ENCODE peak calls at places on chromosome 12, in six cellular contexts. R is fibroblast of lung, D is stomach, A is right lobe of liver, Z is SK-N-SH, L is H1. J is an unnamed sample.

GRCh38 chr12:68481181-68481941 is 129.3 kb upstream of the RAP1B start:
- DNase-seq in R (no peak), D (no peak), A (no peak), Z (no peak), L (no peak), J (no peak)

GRCh38 chr12:120748242-120748641 is 22.6 kb downstream of the ACADS start:
- DNase-seq in R (no peak), D (no peak), A (no peak), Z (no peak), L (no peak), J (no peak)

GRCh38 chr12:20963762-20964161 is 153.3 kb downstream of the SLCO1B3 start:
- DNase-seq in R (no peak), D (no peak), A (no peak), Z (no peak), L (no peak), J (no peak)

GRCh38 chr12:119006749-119007148 is 25.4 kb downstream of the SRRM4 start:
- DNase-seq in R (no peak), D (no peak), A (no peak), Z (peak), L (no peak), J (no peak)

GRCh38 chr12:101939856-101940265 is 62.5 kb downstream of the DRAM1 start:
- DNase-seq in R (peak), D (peak), A (no peak), Z (peak), L (peak), J (no peak)

GRCh38 chr12:104064842-104065441 is 611 bp downstream of the HCFC2 start:
- DNase-seq in R (no peak), D (no peak), A (peak), Z (peak), L (no peak), J (peak)

GRCh38 chr12:78585132-78585531 is 279.4 kb upstream of the SYT1 start:
- DNase-seq in R (no peak), D (no peak), A (no peak), Z (no peak), L (no peak), J (no peak)

GRCh38 chr12:45763381-45763780 is 33.9 kb downstream of the ARID2 start:
- DNase-seq in R (no peak), D (no peak), A (no peak), Z (no peak), L (no peak), J (no peak)

GRCh38 chr12:2629051-2629450 is 165.7 kb upstream of the FKBP4 start:
- DNase-seq in R (no peak), D (no peak), A (no peak), Z (no peak), L (no peak), J (no peak)

GRCh38 chr12:12726543-12727093 is 9.4 kb downstream of the CDKN1B start:
- DNase-seq in R (peak), D (no peak), A (no peak), Z (peak), L (no peak), J (no peak)

GRCh38 chr12:95633049-95633545 is 81.8 kb upstream of the USP44 start:
- DNase-seq in R (peak), D (peak), A (no peak), Z (no peak), L (no peak), J (no peak)

GRCh38 chr12:95848575-95849388 is 10.0 kb upstream of the SNRPF start:
- DNase-seq in R (peak), D (peak), A (no peak), Z (peak), L (no peak), J (no peak)

GRCh38 chr12:127238061-127238460 is 1028.9 kb upstream of the TMEM132C start:
- DNase-seq in R (no peak), D (no peak), A (no peak), Z (no peak), L (no peak), J (no peak)

GRCh38 chr12:26088999-26089398 is 35.8 kb downstream of the BHLHE41 start:
- DNase-seq in R (no peak), D (no peak), A (no peak), Z (no peak), L (no peak), J (no peak)

GRCh38 chr12:108306014-108306501 is 33.1 kb downstream of the CMKLR1 start:
- DNase-seq in R (peak), D (no peak), A (no peak), Z (no peak), L (no peak), J (no peak)

GRCh38 chr12:82527165-82527780 is 159.4 kb upstream of the TMTC2 start:
- DNase-seq in R (peak), D (no peak), A (no peak), Z (peak), L (no peak), J (peak)

GRCh38 chr12:6500466-6500865 is 6.6 kb downstream of the NCAPD2 start:
- DNase-seq in R (no peak), D (no peak), A (no peak), Z (no peak), L (no peak), J (no peak)

GRCh38 chr12:12881495-12881894 is 9.9 kb upstream of the GPRC5A start:
- DNase-seq in R (peak), D (no peak), A (no peak), Z (no peak), L (no peak), J (no peak)

GRCh38 chr12:47361389-47362031 is 281.8 kb upstream of the AMIGO2 start:
- DNase-seq in R (no peak), D (no peak), A (no peak), Z (no peak), L (no peak), J (no peak)

DNA sequence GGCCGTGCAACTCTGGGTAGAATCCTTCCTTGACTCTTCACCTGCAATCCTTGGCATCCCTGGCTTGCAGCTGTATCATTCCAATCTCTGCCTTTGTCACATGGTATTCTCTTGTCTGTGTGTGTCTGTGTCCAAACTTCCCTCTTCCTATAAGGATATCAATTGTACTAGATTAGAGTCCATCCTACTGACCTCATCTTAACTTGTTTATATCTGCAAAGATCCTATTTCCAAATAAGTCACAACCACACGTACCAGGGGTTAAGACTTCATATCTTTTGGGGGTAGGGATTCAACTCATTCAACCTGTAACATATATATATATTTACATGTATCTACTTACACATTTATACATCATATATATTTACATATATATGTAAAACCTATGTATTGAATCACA is 29.6 kb upstream of the RASSF3 start:
- DNase-seq in R (no peak), D (no peak), A (no peak), Z (no peak), L (no peak), J (no peak)
- H3K27ac ChIP-seq in R (no peak), D (no peak), A (no peak), Z (no peak), L (no peak), J (no peak)

GRCh38 chr12:94192506-94192905 is 44.1 kb downstream of the PLXNC1 start:
- DNase-seq in R (no peak), D (no peak), A (no peak), Z (no peak), L (no peak), J (no peak)
- H3K27ac ChIP-seq in R (no peak), D (no peak), A (no peak), Z (no peak), L (no peak), J (no peak)

DNA sequence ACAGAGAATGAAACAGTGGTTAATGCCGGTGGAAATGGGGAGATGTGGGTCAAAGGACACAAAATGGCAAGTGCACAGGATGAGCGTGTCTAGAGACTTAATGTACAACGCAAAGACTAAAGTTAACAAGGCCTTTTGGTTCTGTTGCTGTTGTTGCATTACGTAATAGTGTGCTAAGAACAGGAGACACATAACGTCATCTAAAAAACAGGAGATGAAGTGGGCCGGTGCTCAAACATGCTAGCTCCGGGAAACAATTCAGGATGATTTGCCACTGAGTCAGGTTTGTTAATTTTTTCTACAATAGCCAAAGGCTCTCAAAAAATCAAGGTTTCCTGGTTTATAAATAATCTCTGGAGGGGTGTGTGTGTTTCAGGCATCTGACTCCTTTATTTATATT is 55.5 kb downstream of the ETV6 start:
- DNase-seq in R (peak), D (no peak), A (no peak), Z (no peak), L (no peak), J (no peak)
- H3K27ac ChIP-seq in R (no peak), D (peak), A (no peak), Z (peak), L (no peak), J (peak)

GRCh38 chr12:52147367-52147972 is 44.3 kb downstream of the KRT80 start:
- DNase-seq in R (peak), D (peak), A (peak), Z (peak), L (no peak), J (peak)
- H3K27ac ChIP-seq in R (peak), D (peak), A (peak), Z (no peak), L (peak), J (peak)

DNA sequence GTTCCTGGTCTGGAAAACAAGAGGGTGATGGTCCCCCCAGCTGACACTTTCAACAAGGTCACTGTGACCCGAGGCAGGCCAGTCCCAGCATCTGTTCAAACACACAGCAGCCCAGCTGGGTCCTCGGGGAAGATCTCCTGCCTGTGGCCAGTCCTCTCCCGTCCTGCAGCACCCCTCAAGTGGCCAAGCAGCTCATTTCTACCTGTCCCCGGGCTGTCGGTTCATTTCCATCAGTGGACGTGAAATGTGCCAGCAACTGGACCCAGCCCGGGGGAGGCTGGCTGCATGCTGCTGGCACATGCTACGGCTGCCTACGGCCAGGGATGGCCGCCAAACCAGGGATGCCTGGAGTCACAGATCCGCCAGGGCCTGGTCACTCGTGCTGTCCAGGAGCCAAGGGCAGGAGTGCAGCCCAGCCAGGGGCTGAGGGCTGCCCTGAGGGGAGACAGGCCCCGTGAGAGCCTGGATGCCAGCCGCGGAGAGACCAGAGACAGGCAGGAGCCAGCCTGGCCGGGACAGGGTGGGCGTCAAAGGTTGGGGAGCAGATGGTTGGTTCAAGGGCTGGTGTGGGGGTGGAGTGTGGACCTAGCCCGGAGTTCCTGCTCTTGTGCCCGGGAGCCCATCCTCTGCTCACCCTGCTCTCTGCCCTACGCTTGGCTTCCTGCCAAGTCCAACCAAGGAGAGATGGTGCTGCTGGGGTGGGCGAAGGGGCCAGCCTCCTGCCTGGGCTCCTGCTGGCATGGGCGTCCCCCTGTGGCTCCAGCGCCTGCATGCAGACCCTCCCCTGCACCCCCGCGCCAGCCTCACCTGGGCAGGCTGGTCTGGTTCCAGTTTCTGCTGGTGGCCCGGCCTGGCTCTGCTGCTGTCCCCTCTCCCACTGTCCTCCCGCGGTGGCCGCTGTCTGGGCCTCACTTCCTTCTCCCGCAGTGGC is 143.8 kb downstream of the ADGRD1 start:
- DNase-seq in R (no peak), D (no peak), A (peak), Z (peak), L (no peak), J (no peak)
- H3K27ac ChIP-seq in R (no peak), D (no peak), A (no peak), Z (peak), L (no peak), J (no peak)

J was measured in pancreas.